ENCODE peak calls at places on chromosome 16, in ten cellular contexts. P, N, O, I, F, G, Z, T, A and S are unnamed samples.

GRCh38 chr16:30381351-30382041 is 865 bp downstream of the SEPTIN1 start:
- DNase-seq in P (no peak), G (no peak), O (no peak), N (no peak), I (no peak), A (no peak), F (no peak), T (no peak), Z (no peak), S (no peak)

GRCh38 chr16:4795828-4796572 is 831 bp downstream of the SMIM22 start:
- DNase-seq in F (no peak), A (no peak), G (no peak), I (no peak), O (no peak), T (no peak), Z (no peak), N (no peak), P (no peak), S (no peak)

GRCh38 chr16:75477680-75478473 is 13.4 kb upstream of the TMEM170A start:
- DNase-seq in P (no peak), I (no peak), N (no peak), G (no peak), T (no peak), Z (no peak), A (no peak), F (no peak), O (no peak), S (no peak)

GRCh38 chr16:726438-727290 is at the start of the genes CCDC78 and HAGHL:
- DNase-seq in T (no peak), O (no peak), I (peak), P (no peak), F (no peak), N (peak), G (no peak), Z (no peak), A (no peak), S (no peak)

GRCh38 chr16:29806096-29806579 is at the start of gene MAZ:
- DNase-seq in N (peak), Z (no peak), T (no peak), P (no peak), I (no peak), F (peak), A (no peak), O (no peak), G (no peak), S (peak)

GRCh38 chr16:80285089-80285488 is 255.7 kb upstream of the DYNLRB2 start:
- DNase-seq in T (peak), O (no peak), N (no peak), P (no peak), G (no peak), A (no peak), I (no peak), Z (no peak), F (no peak), S (peak)

GRCh38 chr16:49012961-49013726 is 268.5 kb downstream of the CBLN1 start:
- DNase-seq in I (no peak), P (no peak), A (peak), N (no peak), G (no peak), T (no peak), F (peak), Z (no peak), O (peak), S (no peak)

GRCh38 chr16:2787961-2788360 is 601 bp upstream of the PRSS33 start:
- DNase-seq in P (no peak), A (no peak), N (no peak), G (no peak), I (no peak), T (no peak), Z (peak), F (no peak), O (no peak), S (no peak)

GRCh38 chr16:79047337-79047736 is 553.2 kb downstream of the MAF start:
- DNase-seq in F (no peak), P (no peak), I (no peak), A (no peak), T (no peak), O (no peak), N (peak), G (no peak), Z (no peak), S (peak)

GRCh38 chr16:53090591-53091507 is 36.1 kb downstream of the CHD9 start:
- DNase-seq in A (peak), G (peak), F (peak), I (peak), N (peak), P (no peak), Z (peak), T (no peak), O (peak), S (peak)

GRCh38 chr16:57021693-57022092 is 32.3 kb downstream of the NLRC5 start:
- DNase-seq in Z (no peak), P (no peak), A (no peak), T (no peak), N (no peak), O (no peak), F (no peak), G (no peak), I (no peak), S (no peak)

GRCh38 chr16:74577882-74578366 is 29.0 kb downstream of the GLG1 start:
- DNase-seq in A (no peak), G (no peak), N (no peak), T (no peak), Z (no peak), I (no peak), F (no peak), O (no peak), P (no peak), S (peak)

GRCh38 chr16:80804451-80805383 is at the start of gene CDYL2:
- DNase-seq in T (no peak), O (no peak), N (peak), P (no peak), Z (peak), F (no peak), G (no peak), I (peak), A (peak), S (peak)

GRCh38 chr16:19488213-19488640 is 33.7 kb downstream of the GDE1 start:
- DNase-seq in A (no peak), F (no peak), I (peak), G (no peak), O (no peak), Z (no peak), P (no peak), N (no peak), T (no peak), S (no peak)

GRCh38 chr16:69417537-69418199 is 6.8 kb upstream of the CYB5B start:
- DNase-seq in P (no peak), N (no peak), G (no peak), T (no peak), A (no peak), O (no peak), Z (no peak), F (no peak), I (no peak), S (no peak)

GRCh38 chr16:88339926-88340754 is 42.6 kb upstream of the ZNF469 start:
- DNase-seq in A (no peak), P (no peak), N (no peak), G (no peak), F (no peak), Z (no peak), T (no peak), O (no peak), I (peak), S (no peak)

GRCh38 chr16:30004424-30004776 is 6.4 kb downstream of the DOC2A start:
- DNase-seq in P (no peak), A (no peak), F (no peak), I (no peak), G (no peak), T (no peak), O (no peak), Z (no peak), N (no peak), S (no peak)

DNA sequence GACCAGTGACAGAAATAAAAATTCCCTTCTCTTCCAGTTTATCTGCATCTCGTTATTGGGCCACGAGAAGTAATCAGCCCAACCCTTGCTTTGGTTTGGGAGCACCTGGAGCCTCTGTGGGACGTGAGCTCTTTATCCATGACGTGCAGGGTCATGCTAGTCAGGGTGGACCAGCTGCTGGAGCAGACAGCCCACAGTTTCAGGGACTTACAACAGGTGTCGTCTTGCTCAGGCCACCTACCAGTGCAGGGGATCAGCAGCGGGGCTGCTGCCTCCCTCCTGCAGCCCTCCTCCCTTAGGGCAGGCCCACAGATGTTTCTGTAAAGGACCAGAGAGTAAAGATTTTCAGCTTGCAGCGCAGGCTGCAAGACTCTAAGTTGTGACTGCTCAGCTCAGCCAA is 16.9 kb downstream of the ADAD2 start:
- DNase-seq in A (no peak), G (no peak), O (no peak), F (no peak), I (no peak), N (no peak), T (no peak), Z (no peak), P (no peak), S (no peak)
- TF ChIP-seq CTCF in A (no peak), G (no peak), O (no peak), F (no peak), I (no peak), N (no peak), T (no peak), Z (no peak), P (no peak), S (no peak)

DNA sequence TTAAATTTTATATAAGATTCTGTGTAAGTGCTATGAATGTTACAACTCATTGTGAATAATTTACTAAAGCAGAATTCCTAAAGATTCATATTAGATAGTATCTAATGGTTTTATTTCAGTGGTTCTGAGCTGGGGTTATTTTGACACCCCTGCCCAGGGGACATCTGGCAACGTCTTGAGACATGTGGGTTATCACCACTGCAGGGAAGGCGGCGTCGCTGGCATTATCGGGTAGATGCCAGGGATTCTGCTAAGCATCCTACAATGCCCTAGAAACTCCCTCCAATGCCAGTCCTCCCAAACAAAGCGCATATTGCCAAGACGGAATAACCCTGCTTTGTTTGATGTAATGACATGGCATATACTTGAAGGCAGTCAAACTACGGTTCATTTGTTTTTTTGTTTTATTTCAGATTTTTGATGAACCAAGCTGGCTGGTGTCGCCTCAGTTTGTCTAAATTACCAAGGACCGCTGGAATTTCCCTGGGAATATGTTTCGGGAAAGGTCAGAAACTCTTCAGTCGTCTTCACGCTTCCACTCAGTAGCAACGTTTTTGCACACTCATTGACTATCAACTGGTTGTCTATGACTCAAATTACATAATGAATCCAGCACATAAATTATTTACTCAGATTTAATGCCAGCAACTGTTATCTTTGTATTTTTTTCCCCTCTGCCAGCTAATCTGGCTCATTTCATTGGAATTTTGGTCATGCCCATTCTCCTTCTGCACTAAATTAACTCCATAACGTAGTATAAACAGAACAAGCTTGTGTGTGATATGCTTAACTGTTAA is 372.5 kb upstream of the ZFHX3 start:
- DNase-seq in P (no peak), G (no peak), A (no peak), O (no peak), N (no peak), Z (no peak), I (no peak), T (no peak), F (no peak), S (no peak)
- H3K27ac ChIP-seq in P (no peak), G (no peak), A (no peak), O (no peak), N (no peak), Z (no peak), I (no peak), T (no peak), F (no peak), S (no peak)

GRCh38 chr16:76854234-76854633 is 336.8 kb upstream of the MON1B start:
- DNase-seq in F (no peak), Z (no peak), G (no peak), A (no peak), I (no peak), N (no peak), P (no peak), T (no peak), O (no peak), S (no peak)
- TF ChIP-seq CTCF in F (no peak), Z (no peak), G (no peak), A (no peak), I (no peak), N (no peak), P (no peak), T (no peak), O (no peak), S (no peak)

GRCh38 chr16:55682086-55682485 is 26.3 kb downstream of the SLC6A2 start:
- DNase-seq in A (no peak), I (no peak), N (no peak), T (no peak), Z (no peak), G (no peak), O (no peak), P (no peak), F (no peak), S (no peak)
- H3K27ac ChIP-seq in A (no peak), I (no peak), N (no peak), T (no peak), Z (no peak), G (no peak), O (no peak), P (no peak), F (no peak), S (no peak)

GRCh38 chr16:23244122-23244521 is 58.0 kb upstream of the SCNN1B start:
- DNase-seq in F (no peak), P (no peak), Z (no peak), O (no peak), T (no peak), I (no peak), G (no peak), N (no peak), A (no peak), S (no peak)
- TF ChIP-seq CTCF in F (no peak), P (no peak), Z (no peak), O (no peak), T (peak), I (no peak), G (no peak), N (no peak), A (no peak), S (no peak)

GRCh38 chr16:82034981-82035612 is at the start of gene HSD17B2:
- DNase-seq in P (no peak), A (no peak), Z (no peak), T (peak), N (no peak), G (no peak), F (no peak), I (peak), O (no peak), S (peak)
- H3K27ac ChIP-seq in P (no peak), A (no peak), Z (no peak), T (no peak), N (no peak), G (no peak), F (no peak), I (peak), O (no peak), S (no peak)

GRCh38 chr16:26335236-26335809 is 643.6 kb downstream of the HS3ST4 start:
- DNase-seq in O (no peak), A (no peak), Z (no peak), G (no peak), P (no peak), I (no peak), N (peak), T (no peak), F (no peak), S (no peak)

GRCh38 chr16:26330654-26331053 is 638.9 kb downstream of the HS3ST4 start:
- DNase-seq in O (no peak), Z (no peak), N (no peak), G (no peak), P (no peak), F (no peak), T (no peak), A (no peak), I (no peak), S (no peak)

DNA sequence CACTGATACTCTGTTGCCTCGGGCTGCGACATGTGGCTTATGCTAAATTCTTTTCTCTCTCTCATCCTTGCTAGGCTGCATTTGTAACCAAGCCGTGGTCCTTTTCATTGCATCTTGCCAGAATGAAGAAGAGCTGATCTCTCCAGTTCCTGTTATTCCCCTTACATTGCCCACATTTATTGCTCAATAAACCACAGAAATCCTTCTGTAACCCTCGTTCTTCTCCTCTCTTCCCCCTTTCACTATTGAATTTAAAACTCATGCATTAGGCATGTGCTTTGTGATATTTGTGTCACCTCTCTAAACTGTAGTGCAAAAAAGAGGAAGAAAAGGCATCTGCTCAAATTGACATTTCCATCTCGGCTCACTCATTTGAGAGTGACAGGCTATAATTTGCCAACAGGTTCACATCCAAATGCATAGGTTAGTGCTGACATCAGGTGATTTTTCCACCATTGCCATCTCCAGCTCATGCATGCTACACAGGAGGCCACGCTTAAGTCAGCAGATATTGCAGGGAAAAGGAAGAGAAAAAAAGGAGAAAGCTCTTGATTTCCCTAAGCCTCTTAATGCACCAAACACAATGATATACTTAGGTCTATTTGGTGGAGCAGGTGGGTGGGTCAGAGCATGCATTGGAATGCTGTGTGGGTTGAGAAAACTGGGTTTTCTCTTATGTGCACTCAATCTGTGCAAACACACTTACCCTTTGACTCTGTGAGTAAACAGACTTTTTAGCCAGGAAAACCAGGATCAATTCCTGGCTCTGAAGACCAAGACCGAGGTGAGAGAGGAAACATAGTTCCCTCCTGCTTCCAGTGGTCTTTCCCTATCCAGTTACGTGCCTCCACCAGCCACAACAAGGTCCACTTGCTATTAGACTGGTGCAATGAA is 642.7 kb downstream of the HS3ST4 start:
- DNase-seq in O (no peak), F (no peak), T (no peak), G (no peak), A (no peak), P (no peak), Z (no peak), I (no peak), N (no peak), S (no peak)
- TF ChIP-seq CTCF in O (no peak), F (no peak), T (no peak), G (no peak), A (no peak), P (no peak), Z (no peak), I (no peak), N (no peak), S (no peak)

GRCh38 chr16:85872666-85873561 is 26.0 kb upstream of the IRF8 start:
- DNase-seq in N (no peak), Z (no peak), P (no peak), A (no peak), F (no peak), G (no peak), O (no peak), T (no peak), I (no peak), S (no peak)

GRCh38 chr16:85871756-85872155 is 27.2 kb upstream of the IRF8 start:
- DNase-seq in A (no peak), F (no peak), Z (no peak), N (no peak), I (no peak), T (no peak), P (no peak), G (no peak), O (no peak), S (peak)

GRCh38 chr16:85868495-85868894 is 30.5 kb upstream of the IRF8 start:
- DNase-seq in T (no peak), A (no peak), G (no peak), N (no peak), I (no peak), O (no peak), F (no peak), Z (no peak), P (no peak), S (no peak)

GRCh38 chr16:85867189-85867588 is 31.8 kb upstream of the IRF8 start:
- DNase-seq in O (no peak), F (no peak), I (no peak), N (no peak), G (no peak), A (no peak), T (no peak), Z (no peak), P (no peak), S (no peak)

GRCh38 chr16:85870159-85870558 is 28.8 kb upstream of the IRF8 start:
- DNase-seq in A (no peak), G (no peak), O (no peak), F (no peak), N (no peak), I (no peak), P (no peak), Z (no peak), T (no peak), S (no peak)
- H3K27ac ChIP-seq in A (no peak), G (peak), O (no peak), F (peak), N (no peak), I (no peak), P (no peak), Z (no peak), T (no peak), S (no peak)

DNA sequence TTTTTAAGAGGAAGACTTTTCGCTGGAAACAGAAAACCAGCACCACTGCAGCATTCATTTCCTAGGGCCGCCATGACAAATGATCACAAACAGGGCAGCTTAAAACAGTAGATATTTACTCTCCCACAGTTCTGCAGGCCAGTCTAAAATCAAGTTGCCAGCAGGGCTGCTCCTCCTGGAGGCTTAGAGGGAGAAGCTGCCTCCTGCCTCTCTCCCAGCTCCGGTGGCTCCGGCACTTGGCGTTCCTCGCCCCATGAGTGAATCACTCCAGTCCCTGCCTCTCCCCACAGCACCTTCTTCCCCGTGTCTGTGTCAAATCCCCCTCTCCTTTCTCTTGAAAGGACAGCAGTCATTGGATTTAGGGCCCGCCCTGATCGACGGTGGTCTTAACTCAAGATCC is 72.1 kb downstream of the SOCS1 start:
- DNase-seq in T (no peak), A (no peak), F (no peak), N (no peak), Z (no peak), P (no peak), G (no peak), I (no peak), O (no peak), S (no peak)
- TF ChIP-seq CTCF in T (peak), A (no peak), F (no peak), N (no peak), Z (no peak), P (no peak), G (no peak), I (no peak), O (no peak), S (no peak)